ENCODE peak calls at places on chromosomes 16 and 17, in nine cellular contexts. P is T-helper 1 cell; J is NCI-H82; M is EL; V is NCI-H1092 treated with DMSO at 0.1 percent for 48 hours; H is T-helper 9 cell; C is stimulated activated CD4-positive, alpha-beta T cell treated with anti-CD3 and anti-CD28 coated beads, Interleukin-2, amount 100 ng/mL, for 24 hours; A is tibial nerve; S is stimulated activated CD8-positive, alpha-beta memory T cell treated with anti-CD3 and anti-CD28 coated beads, Interleukin-7, amount 100 ng/mL, for 4 hours. K is an unnamed sample.

GRCh38 chr17:31562447-31562846 is 171.0 kb downstream of the RAB11FIP4 start:
- DNase-seq in P (no peak), J (no peak), M (no peak), V (no peak), H (no peak), C (no peak), A (no peak), S (no peak), K (no peak)

GRCh38 chr16:29784901-29785500 is 5.5 kb upstream of the KIF22 start:
- DNase-seq in P (peak), J (no peak), M (peak), V (no peak), H (peak), C (peak), A (no peak), S (peak), K (peak)

GRCh38 chr17:79838541-79839274 is 532 bp downstream of the CBX4 start:
- DNase-seq in P (peak), J (peak), M (peak), V (peak), H (peak), C (peak), A (no peak), S (no peak), K (peak)

GRCh38 chr17:57552114-57552601 is 192.9 kb downstream of the CCDC182 start:
- DNase-seq in P (no peak), J (peak), M (no peak), V (no peak), H (no peak), C (no peak), A (no peak), S (no peak), K (no peak)

GRCh38 chr16:3681206-3681605 is 26.7 kb downstream of the DNASE1 start:
- DNase-seq in P (no peak), J (no peak), M (no peak), V (no peak), H (no peak), C (no peak), A (no peak), S (no peak), K (no peak)

GRCh38 chr17:15411556-15412198 is 55.7 kb downstream of the CDRT4 start:
- DNase-seq in P (no peak), J (no peak), M (no peak), V (no peak), H (no peak), C (no peak), A (peak), S (no peak), K (no peak)

GRCh38 chr16:3193221-3194212 is 5.5 kb downstream of the OR1F1 start:
- DNase-seq in P (no peak), J (no peak), M (no peak), V (no peak), H (no peak), C (no peak), A (no peak), S (no peak), K (no peak)

GRCh38 chr16:68563631-68564366 is 24.7 kb downstream of the ZFP90 start:
- DNase-seq in P (no peak), J (no peak), M (no peak), V (no peak), H (no peak), C (no peak), A (no peak), S (no peak), K (no peak)

GRCh38 chr16:3938471-3938842 is 57.9 kb upstream of the CREBBP start:
- DNase-seq in P (no peak), J (no peak), M (no peak), V (no peak), H (no peak), C (no peak), A (no peak), S (no peak), K (no peak)

K was measured in activated effector memory CD4-positive, alpha-beta T cell treated with Interleukin-2 at 50 U/mL for 16 hours.